ENCODE peak calls at places on chromosomes 1 and 21, in seven cellular contexts. One of them, this sample, is unnamed.

GRCh38 chr1:8096105-8097011 is 70.2 kb upstream of the ERRFI1 start:
- DNase-seq in T-helper 9 cell: no peak
- DNase-seq in stimulated activated CD4-positive, alpha-beta T cell treated with anti-CD3 and anti-CD28 coated beads, Interleukin-12 subunit alpha, Interleukin-12 subunit beta, amount 100 ng/mL, for 48 hours: no peak
- DNase-seq in T follicular helper cell: no peak
- DNase-seq in GM23338: no peak
- DNase-seq in AG20443: peak
- DNase-seq in fibroblast of lung: peak
- DNase-seq in this sample: no peak

GRCh38 chr1:55081188-55081904 is 42.0 kb downstream of the PCSK9 start:
- DNase-seq in T-helper 9 cell: no peak
- DNase-seq in stimulated activated CD4-positive, alpha-beta T cell treated with anti-CD3 and anti-CD28 coated beads, Interleukin-12 subunit alpha, Interleukin-12 subunit beta, amount 100 ng/mL, for 48 hours: no peak
- DNase-seq in T follicular helper cell: no peak
- DNase-seq in GM23338: peak
- DNase-seq in AG20443: peak
- DNase-seq in fibroblast of lung: peak
- DNase-seq in this sample: no peak

GRCh38 chr1:68116643-68117235 is 66.3 kb upstream of the DIRAS3 start:
- DNase-seq in T-helper 9 cell: peak
- DNase-seq in stimulated activated CD4-positive, alpha-beta T cell treated with anti-CD3 and anti-CD28 coated beads, Interleukin-12 subunit alpha, Interleukin-12 subunit beta, amount 100 ng/mL, for 48 hours: peak
- DNase-seq in T follicular helper cell: peak
- DNase-seq in GM23338: peak
- DNase-seq in AG20443: peak
- DNase-seq in fibroblast of lung: peak
- DNase-seq in this sample: no peak

GRCh38 chr1:54324031-54324654 is 82.1 kb downstream of the SSBP3 start:
- DNase-seq in T-helper 9 cell: no peak
- DNase-seq in stimulated activated CD4-positive, alpha-beta T cell treated with anti-CD3 and anti-CD28 coated beads, Interleukin-12 subunit alpha, Interleukin-12 subunit beta, amount 100 ng/mL, for 48 hours: no peak
- DNase-seq in T follicular helper cell: no peak
- DNase-seq in GM23338: peak
- DNase-seq in AG20443: no peak
- DNase-seq in fibroblast of lung: peak
- DNase-seq in this sample: no peak

GRCh38 chr1:243850013-243850367 is at the start of gene AKT3:
- DNase-seq in T-helper 9 cell: no peak
- DNase-seq in stimulated activated CD4-positive, alpha-beta T cell treated with anti-CD3 and anti-CD28 coated beads, Interleukin-12 subunit alpha, Interleukin-12 subunit beta, amount 100 ng/mL, for 48 hours: no peak
- DNase-seq in T follicular helper cell: no peak
- DNase-seq in GM23338: peak
- DNase-seq in AG20443: no peak
- DNase-seq in fibroblast of lung: no peak
- DNase-seq in this sample: no peak

GRCh38 chr1:63189677-63190076 is 132.7 kb upstream of the FOXD3 start:
- DNase-seq in T-helper 9 cell: no peak
- DNase-seq in stimulated activated CD4-positive, alpha-beta T cell treated with anti-CD3 and anti-CD28 coated beads, Interleukin-12 subunit alpha, Interleukin-12 subunit beta, amount 100 ng/mL, for 48 hours: no peak
- DNase-seq in T follicular helper cell: no peak
- DNase-seq in GM23338: peak
- DNase-seq in AG20443: no peak
- DNase-seq in fibroblast of lung: no peak
- DNase-seq in this sample: no peak

GRCh38 chr1:16155537-16156410 is at the start of gene EPHA2:
- DNase-seq in T-helper 9 cell: peak
- DNase-seq in stimulated activated CD4-positive, alpha-beta T cell treated with anti-CD3 and anti-CD28 coated beads, Interleukin-12 subunit alpha, Interleukin-12 subunit beta, amount 100 ng/mL, for 48 hours: no peak
- DNase-seq in T follicular helper cell: no peak
- DNase-seq in GM23338: peak
- DNase-seq in AG20443: peak
- DNase-seq in fibroblast of lung: peak
- DNase-seq in this sample: no peak

GRCh38 chr1:28886731-28887417 is 27.5 kb upstream of the EPB41 start:
- DNase-seq in T-helper 9 cell: peak
- DNase-seq in stimulated activated CD4-positive, alpha-beta T cell treated with anti-CD3 and anti-CD28 coated beads, Interleukin-12 subunit alpha, Interleukin-12 subunit beta, amount 100 ng/mL, for 48 hours: peak
- DNase-seq in T follicular helper cell: peak
- DNase-seq in GM23338: peak
- DNase-seq in AG20443: peak
- DNase-seq in fibroblast of lung: peak
- DNase-seq in this sample: peak

GRCh38 chr1:184039126-184039525 is 1.6 kb upstream of the COLGALT2 start:
- DNase-seq in T-helper 9 cell: no peak
- DNase-seq in stimulated activated CD4-positive, alpha-beta T cell treated with anti-CD3 and anti-CD28 coated beads, Interleukin-12 subunit alpha, Interleukin-12 subunit beta, amount 100 ng/mL, for 48 hours: no peak
- DNase-seq in T follicular helper cell: no peak
- DNase-seq in GM23338: no peak
- DNase-seq in AG20443: no peak
- DNase-seq in fibroblast of lung: no peak
- DNase-seq in this sample: no peak

GRCh38 chr1:225866061-225866844 is 15.9 kb downstream of the TMEM63A start:
- DNase-seq in T-helper 9 cell: peak
- DNase-seq in stimulated activated CD4-positive, alpha-beta T cell treated with anti-CD3 and anti-CD28 coated beads, Interleukin-12 subunit alpha, Interleukin-12 subunit beta, amount 100 ng/mL, for 48 hours: peak
- DNase-seq in T follicular helper cell: peak
- DNase-seq in GM23338: no peak
- DNase-seq in AG20443: no peak
- DNase-seq in fibroblast of lung: peak
- DNase-seq in this sample: peak

GRCh38 chr21:31624961-31625491 is 34.5 kb upstream of the SOD1 start:
- DNase-seq in T-helper 9 cell: no peak
- DNase-seq in stimulated activated CD4-positive, alpha-beta T cell treated with anti-CD3 and anti-CD28 coated beads, Interleukin-12 subunit alpha, Interleukin-12 subunit beta, amount 100 ng/mL, for 48 hours: no peak
- DNase-seq in T follicular helper cell: no peak
- DNase-seq in GM23338: no peak
- DNase-seq in AG20443: no peak
- DNase-seq in fibroblast of lung: no peak
- DNase-seq in this sample: no peak

GRCh38 chr1:115165776-115166175 is 76.5 kb upstream of the TSPAN2 start:
- DNase-seq in T-helper 9 cell: no peak
- DNase-seq in stimulated activated CD4-positive, alpha-beta T cell treated with anti-CD3 and anti-CD28 coated beads, Interleukin-12 subunit alpha, Interleukin-12 subunit beta, amount 100 ng/mL, for 48 hours: no peak
- DNase-seq in T follicular helper cell: no peak
- DNase-seq in GM23338: no peak
- DNase-seq in AG20443: no peak
- DNase-seq in fibroblast of lung: no peak
- DNase-seq in this sample: no peak

GRCh38 chr1:13585996-13586395 is 2.4 kb downstream of the PDPN start:
- DNase-seq in T-helper 9 cell: no peak
- DNase-seq in stimulated activated CD4-positive, alpha-beta T cell treated with anti-CD3 and anti-CD28 coated beads, Interleukin-12 subunit alpha, Interleukin-12 subunit beta, amount 100 ng/mL, for 48 hours: no peak
- DNase-seq in T follicular helper cell: no peak
- DNase-seq in GM23338: no peak
- DNase-seq in AG20443: peak
- DNase-seq in fibroblast of lung: peak
- DNase-seq in this sample: no peak

GRCh38 chr1:110205591-110206155 is 4.4 kb upstream of the KCNC4 start:
- DNase-seq in T-helper 9 cell: no peak
- DNase-seq in stimulated activated CD4-positive, alpha-beta T cell treated with anti-CD3 and anti-CD28 coated beads, Interleukin-12 subunit alpha, Interleukin-12 subunit beta, amount 100 ng/mL, for 48 hours: no peak
- DNase-seq in T follicular helper cell: no peak
- DNase-seq in GM23338: no peak
- DNase-seq in AG20443: no peak
- DNase-seq in fibroblast of lung: no peak
- DNase-seq in this sample: no peak

GRCh38 chr1:116424438-116424837 is 51.4 kb downstream of the ATP1A1 start:
- DNase-seq in T-helper 9 cell: no peak
- DNase-seq in stimulated activated CD4-positive, alpha-beta T cell treated with anti-CD3 and anti-CD28 coated beads, Interleukin-12 subunit alpha, Interleukin-12 subunit beta, amount 100 ng/mL, for 48 hours: no peak
- DNase-seq in T follicular helper cell: no peak
- DNase-seq in GM23338: no peak
- DNase-seq in AG20443: no peak
- DNase-seq in fibroblast of lung: no peak
- DNase-seq in this sample: no peak

GRCh38 chr1:205172729-205173366 is 38.7 kb downstream of the DSTYK start:
- DNase-seq in T-helper 9 cell: no peak
- DNase-seq in stimulated activated CD4-positive, alpha-beta T cell treated with anti-CD3 and anti-CD28 coated beads, Interleukin-12 subunit alpha, Interleukin-12 subunit beta, amount 100 ng/mL, for 48 hours: no peak
- DNase-seq in T follicular helper cell: no peak
- DNase-seq in GM23338: no peak
- DNase-seq in AG20443: peak
- DNase-seq in fibroblast of lung: peak
- DNase-seq in this sample: no peak

GRCh38 chr1:90706437-90707362 is 10.4 kb downstream of the BARHL2 start:
- DNase-seq in T-helper 9 cell: no peak
- DNase-seq in stimulated activated CD4-positive, alpha-beta T cell treated with anti-CD3 and anti-CD28 coated beads, Interleukin-12 subunit alpha, Interleukin-12 subunit beta, amount 100 ng/mL, for 48 hours: no peak
- DNase-seq in T follicular helper cell: no peak
- DNase-seq in GM23338: peak
- DNase-seq in AG20443: peak
- DNase-seq in fibroblast of lung: no peak
- DNase-seq in this sample: no peak

GRCh38 chr1:156592910-156593732 is 1.5 kb downstream of the NAXE start:
- DNase-seq in T-helper 9 cell: no peak
- DNase-seq in stimulated activated CD4-positive, alpha-beta T cell treated with anti-CD3 and anti-CD28 coated beads, Interleukin-12 subunit alpha, Interleukin-12 subunit beta, amount 100 ng/mL, for 48 hours: no peak
- DNase-seq in T follicular helper cell: no peak
- DNase-seq in GM23338: no peak
- DNase-seq in AG20443: no peak
- DNase-seq in fibroblast of lung: peak
- DNase-seq in this sample: no peak

GRCh38 chr1:78229344-78229743 is 183.6 kb downstream of the GIPC2 start:
- DNase-seq in T-helper 9 cell: no peak
- DNase-seq in stimulated activated CD4-positive, alpha-beta T cell treated with anti-CD3 and anti-CD28 coated beads, Interleukin-12 subunit alpha, Interleukin-12 subunit beta, amount 100 ng/mL, for 48 hours: no peak
- DNase-seq in T follicular helper cell: no peak
- DNase-seq in GM23338: no peak
- DNase-seq in AG20443: peak
- DNase-seq in fibroblast of lung: peak
- DNase-seq in this sample: no peak

This sample was measured in activated T-helper 1 cell treated with Interleukin-2 at 50 U/mL for 16 hours.